ENCODE peak calls at places on chromosome 2, in nine cellular contexts. D is natural killer cell, H is ovary, C is breast epithelium, N is Calu3, T is cardiac fibroblast, Z is endothelial cell, V is mucosa of descending colon, Y is mesothelial cell of epicardium. L is an unnamed sample.

GRCh38 chr2:145066151-145066661 is 546.3 kb upstream of the ZEB2 start:
- DNase-seq in D (no peak), H (no peak), C (no peak), N (no peak), T (peak; percentile 34), Z (no peak), V (no peak), Y (no peak), L (no peak)

GRCh38 chr2:238601433-238602222 is 174.9 kb downstream of the ASB1 start:
- DNase-seq in D (no peak), H (no peak), C (no peak), N (no peak), T (peak; percentile 93), Z (no peak), V (no peak), Y (no peak), L (no peak)

GRCh38 chr2:3284657-3285630 is 92.7 kb downstream of the EIPR1 start:
- DNase-seq in D (no peak), H (no peak), C (no peak), N (no peak), T (no peak), Z (no peak), V (no peak), Y (no peak), L (no peak)

GRCh38 chr2:63631501-63631900 is 42.7 kb downstream of the MDH1 start:
- DNase-seq in D (no peak), H (no peak), C (no peak), N (no peak), T (no peak), Z (no peak), V (no peak), Y (no peak), L (no peak)

GRCh38 chr2:16613475-16613874 is 52.2 kb downstream of the CYRIA start:
- DNase-seq in D (no peak), H (no peak), C (no peak), N (no peak), T (peak; percentile 49), Z (no peak), V (no peak), Y (no peak), L (no peak)

GRCh38 chr2:150495993-150496627 is 8.6 kb upstream of the RND3 start:
- DNase-seq in D (no peak), H (no peak), C (no peak), N (no peak), T (peak; percentile 98), Z (no peak), V (no peak), Y (no peak), L (no peak)

GRCh38 chr2:172552547-172553291 is 3.2 kb upstream of the PDK1 start:
- DNase-seq in D (no peak), H (no peak), C (no peak), N (no peak), T (peak; percentile 86), Z (no peak), V (no peak), Y (no peak), L (no peak)

GRCh38 chr2:64748561-64748960 is 94.8 kb upstream of the SERTAD2 start:
- DNase-seq in D (no peak), H (no peak), C (no peak), N (no peak), T (no peak), Z (no peak), V (no peak), Y (no peak), L (no peak)

GRCh38 chr2:160911258-160911657 is 249.0 kb upstream of the TANK start:
- DNase-seq in D (no peak), H (no peak), C (no peak), N (no peak), T (no peak), Z (no peak), V (no peak), Y (no peak), L (no peak)

GRCh38 chr2:162198239-162198638 is 45.0 kb downstream of the FAP start:
- DNase-seq in D (no peak), H (no peak), C (no peak), N (no peak), T (peak; percentile 54), Z (no peak), V (no peak), Y (no peak), L (no peak)

GRCh38 chr2:188580738-188581137 is 289.1 kb downstream of the GULP1 start:
- DNase-seq in D (no peak), H (no peak), C (no peak), N (no peak), T (no peak), Z (no peak), V (no peak), Y (no peak), L (no peak)

GRCh38 chr2:120531365-120531764 is 185.4 kb downstream of the INHBB start:
- DNase-seq in D (no peak), H (no peak), C (no peak), N (no peak), T (no peak), Z (no peak), V (no peak), Y (no peak), L (no peak)

GRCh38 chr2:24489465-24489864 is 1.6 kb upstream of the NCOA1 start:
- DNase-seq in D (no peak), H (no peak), C (no peak), N (no peak), T (no peak), Z (no peak), V (peak; percentile 23), Y (no peak), L (no peak)

GRCh38 chr2:8285898-8286297 is 396.0 kb upstream of the ID2 start:
- DNase-seq in D (no peak), H (no peak), C (no peak), N (no peak), T (no peak), Z (no peak), V (no peak), Y (no peak), L (no peak)

GRCh38 chr2:79666430-79666829 is 153.6 kb downstream of the CTNNA2 start:
- DNase-seq in D (no peak), H (no peak), C (no peak), N (no peak), T (no peak), Z (no peak), V (no peak), Y (no peak), L (no peak)

GRCh38 chr2:174836345-174836999 is 72.2 kb upstream of the CHRNA1 start:
- DNase-seq in D (no peak), H (no peak), C (no peak), N (no peak), T (peak; percentile 96), Z (no peak), V (no peak), Y (no peak), L (no peak)

GRCh38 chr2:195536863-195537262 is 120.2 kb upstream of the SLC39A10 start:
- DNase-seq in D (no peak), H (no peak), C (no peak), N (no peak), T (no peak), Z (no peak), V (no peak), Y (no peak), L (no peak)

DNA sequence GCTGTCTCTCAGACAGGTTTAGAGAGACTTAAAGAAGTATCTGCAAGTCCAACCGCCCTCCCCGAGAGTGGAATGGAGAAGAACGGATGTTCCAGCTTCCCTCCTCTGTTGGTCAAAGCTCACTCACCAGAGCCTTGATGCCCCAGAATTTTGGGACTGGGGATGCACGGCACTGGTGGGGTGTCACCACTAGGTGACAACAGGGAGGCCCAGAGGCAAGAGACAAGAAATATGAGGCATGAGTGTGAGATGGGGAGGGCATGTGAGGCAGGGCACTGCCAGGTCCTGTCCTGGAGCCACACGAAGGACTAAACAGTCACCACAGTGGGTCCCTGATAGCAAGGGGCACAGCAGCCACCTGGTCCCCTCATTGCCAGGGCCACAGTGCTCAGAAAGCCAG is 35.1 kb upstream of the SH3BP4 start:
- DNase-seq in D (no peak), H (no peak), C (no peak), N (no peak), T (no peak), Z (no peak), V (no peak), Y (no peak), L (no peak)
- TF ChIP-seq CTCF in D (no peak), H (no peak), C (no peak), N (no peak), T (no peak), Z (no peak), V (no peak), Y (no peak), L (no peak)

DNA sequence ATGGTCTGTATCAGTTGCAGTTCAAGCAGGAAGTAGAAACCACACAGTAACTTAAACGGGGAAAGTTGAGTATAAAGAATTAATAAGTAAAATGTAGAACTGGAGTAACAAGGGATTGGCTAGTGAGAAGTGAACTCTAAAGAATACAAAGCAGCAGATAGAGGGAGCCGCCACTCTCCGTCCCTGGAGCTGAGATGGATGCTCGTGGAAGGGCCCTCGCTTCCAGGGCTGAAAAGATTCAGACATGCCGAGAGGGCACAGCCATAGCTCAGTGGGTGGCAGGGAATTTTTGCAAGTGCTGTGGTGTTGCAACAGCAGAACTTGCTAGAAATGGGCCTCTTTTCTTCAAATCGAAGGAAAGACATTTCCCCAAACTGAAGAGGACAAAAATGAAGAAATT is 155.8 kb downstream of the COL6A3 start:
- DNase-seq in D (no peak), H (peak; percentile 48), C (no peak), N (no peak), T (no peak), Z (no peak), V (no peak), Y (no peak), L (no peak)
- TF ChIP-seq CTCF in D (no peak), H (no peak), C (no peak), N (no peak), T (peak; percentile 0), Z (no peak), V (no peak), Y (no peak), L (no peak)

GRCh38 chr2:157864857-157865450 is 11.2 kb downstream of the ACVR1 start:
- DNase-seq in D (no peak), H (no peak), C (no peak), N (no peak), T (no peak), Z (no peak), V (no peak), Y (no peak), L (no peak)
- TF ChIP-seq CTCF in D (no peak), H (no peak), C (no peak), N (no peak), T (no peak), Z (no peak), V (no peak), Y (no peak), L (no peak)

GRCh38 chr2:26724784-26725515 is 32.4 kb downstream of the KCNK3 start:
- DNase-seq in D (no peak), H (no peak), C (no peak), N (no peak), T (no peak), Z (no peak), V (no peak), Y (no peak), L (no peak)
- TF ChIP-seq CTCF in D (no peak), H (no peak), C (no peak), N (no peak), T (no peak), Z (no peak), V (no peak), Y (no peak), L (no peak)

DNA sequence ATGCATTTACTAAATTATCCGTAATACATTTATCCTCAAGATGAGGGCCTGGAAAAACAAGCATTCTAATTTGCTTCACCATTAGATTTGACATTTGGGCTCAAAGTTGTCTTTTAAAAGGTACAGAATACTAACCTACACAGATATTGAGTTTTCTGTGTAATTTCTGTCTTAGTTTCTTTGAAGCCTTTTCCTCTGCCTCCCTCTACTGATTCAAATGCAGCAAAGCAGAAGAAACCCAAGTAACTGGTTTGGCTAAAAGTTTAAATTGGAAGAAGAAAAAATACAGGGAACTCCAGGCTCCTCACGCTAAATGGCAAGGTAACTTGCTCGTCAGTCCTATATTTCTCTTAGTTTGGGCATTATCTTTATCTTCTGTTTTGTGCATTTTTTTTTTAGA is 53.3 kb upstream of the SLC5A7 start:
- DNase-seq in D (no peak), H (no peak), C (no peak), N (no peak), T (peak; percentile 34), Z (no peak), V (no peak), Y (no peak), L (no peak)
- TF ChIP-seq CTCF in D (no peak), H (no peak), C (no peak), N (no peak), T (peak; percentile 42), Z (no peak), V (no peak), Y (peak; percentile 17), L (peak; percentile 73)